ENCODE peak calls at places on chromosomes 6 and 20, in four cellular contexts. Y, N, A and E are unnamed samples.

GRCh38 chr6:124795879-124796838 is 166.1 kb upstream of the RNF217 start:
- DNase-seq in Y (peak), N (no peak), A (no peak), E (peak)

GRCh38 chr6:291697-292505 is at the start of gene DUSP22:
- DNase-seq in Y (peak), N (peak), A (peak), E (peak)

GRCh38 chr6:56475736-56476457 is 166.8 kb downstream of the DST start:
- DNase-seq in Y (peak), N (no peak), A (peak), E (no peak)

GRCh38 chr20:37803476-37804307 is 99.2 kb upstream of the VSTM2L start:
- DNase-seq in Y (no peak), N (no peak), A (no peak), E (no peak)

GRCh38 chr6:36912583-36912982 is 26.8 kb downstream of the C6orf89 start:
- DNase-seq in Y (peak), N (peak), A (no peak), E (peak)

GRCh38 chr6:118680452-118681095 is 29.2 kb upstream of the CEP85L start:
- DNase-seq in Y (no peak), N (no peak), A (no peak), E (no peak)

GRCh38 chr20:54197621-54198604 is 10.0 kb upstream of the PFDN4 start:
- DNase-seq in Y (peak), N (peak), A (no peak), E (peak)

GRCh38 chr6:130675072-130675471 is 152.1 kb upstream of the SMLR1 start:
- DNase-seq in Y (peak), N (peak), A (peak), E (no peak)

GRCh38 chr20:51668515-51668914 is 99.7 kb downstream of the ATP9A start:
- DNase-seq in Y (no peak), N (no peak), A (no peak), E (no peak)

GRCh38 chr20:1894951-1895673 is at the start of gene SIRPA:
- DNase-seq in Y (peak), N (peak), A (peak), E (peak)

GRCh38 chr6:28953039-28953872 is 29.5 kb upstream of the TRIM27 start:
- DNase-seq in Y (peak), N (peak), A (peak), E (peak)

GRCh38 chr6:134345780-134346179 is 27.9 kb upstream of the SGK1 start:
- DNase-seq in Y (no peak), N (no peak), A (no peak), E (no peak)

GRCh38 chr20:64023278-64024140 is 12.5 kb upstream of the C20orf204 start:
- DNase-seq in Y (no peak), N (no peak), A (no peak), E (no peak)

GRCh38 chr6:50847890-50848594 is 29.4 kb downstream of the TFAP2B start:
- DNase-seq in Y (peak), N (no peak), A (no peak), E (no peak)

GRCh38 chr20:62929051-62929538 is 2.8 kb upstream of the DIDO1 start:
- DNase-seq in Y (peak), N (peak), A (peak), E (peak)

GRCh38 chr6:56902551-56903464 is 52.1 kb upstream of the BEND6 start:
- DNase-seq in Y (peak), N (peak), A (peak), E (peak)

GRCh38 chr6:139230421-139230840 is 61.4 kb downstream of the TXLNB start:
- DNase-seq in Y (peak), N (no peak), A (no peak), E (peak)

GRCh38 chr6:37954791-37955190 is 135.3 kb downstream of the ZFAND3 start:
- DNase-seq in Y (no peak), N (no peak), A (no peak), E (no peak)

GRCh38 chr6:26104457-26105108 is 17.4 kb downstream of the HFE start:
- DNase-seq in Y (peak), N (no peak), A (no peak), E (no peak)

GRCh38 chr20:45407067-45407745 is 883 bp upstream of the DBNDD2 start:
- DNase-seq in Y (no peak), N (peak), A (peak), E (peak)

GRCh38 chr20:13510837-13511488 is 127.8 kb downstream of the TASP1 start:
- DNase-seq in Y (no peak), N (no peak), A (no peak), E (no peak)

GRCh38 chr6:135141728-135142127 is 39.4 kb upstream of the MYB start:
- DNase-seq in Y (no peak), N (no peak), A (no peak), E (no peak)

GRCh38 chr20:330233-331149 is 5.1 kb downstream of the SOX12 start:
- DNase-seq in Y (peak), N (peak), A (peak), E (peak)

GRCh38 chr6:14354919-14355572 is 237.5 kb downstream of the CD83 start:
- DNase-seq in Y (peak), N (peak), A (no peak), E (peak)

GRCh38 chr6:105189026-105189680 is 9.3 kb upstream of the POPDC3 start:
- DNase-seq in Y (no peak), N (no peak), A (peak), E (no peak)

GRCh38 chr20:25571240-25571639 is 14.1 kb downstream of the NINL start:
- DNase-seq in Y (no peak), N (no peak), A (peak), E (no peak)

GRCh38 chr6:100459291-100459690 is 5.4 kb downstream of the SIM1 start:
- DNase-seq in Y (no peak), N (no peak), A (no peak), E (no peak)

GRCh38 chr6:14876778-14877613 is 368.9 kb upstream of the JARID2 start:
- DNase-seq in Y (peak), N (peak), A (peak), E (peak)

GRCh38 chr20:31822421-31823330 is 3.5 kb downstream of the MYLK2 start:
- DNase-seq in Y (peak), N (peak), A (peak), E (peak)

GRCh38 chr20:16007164-16007563 is 566.1 kb downstream of the KIF16B start:
- DNase-seq in Y (no peak), N (no peak), A (no peak), E (no peak)

GRCh38 chr6:37242429-37243052 is 15.0 kb upstream of the TBC1D22B start:
- DNase-seq in Y (peak), N (peak), A (peak), E (peak)

GRCh38 chr6:107637914-107638313 is 148.0 kb downstream of the SOBP start:
- DNase-seq in Y (no peak), N (no peak), A (no peak), E (no peak)

GRCh38 chr6:48542191-48542590 is 431.2 kb upstream of the PTCHD4 start:
- DNase-seq in Y (peak), N (no peak), A (no peak), E (peak)

GRCh38 chr6:170067923-170068360 is 222.9 kb downstream of the DLL1 start:
- DNase-seq in Y (no peak), N (no peak), A (no peak), E (no peak)

GRCh38 chr20:32235331-32236047 is 27.8 kb downstream of the POFUT1 start:
- DNase-seq in Y (no peak), N (no peak), A (no peak), E (no peak)

GRCh38 chr20:31869673-31869941 is 720 bp downstream of the DUSP15 start:
- DNase-seq in Y (no peak), N (no peak), A (no peak), E (no peak)

GRCh38 chr6:145882121-145882531 is 67.5 kb upstream of the FBXO30 start:
- DNase-seq in Y (peak), N (no peak), A (no peak), E (peak)

GRCh38 chr6:1578293-1578745 is 31.4 kb upstream of the FOXC1 start:
- DNase-seq in Y (no peak), N (no peak), A (no peak), E (no peak)
- H3K9ac ChIP-seq in Y (no peak), N (no peak), A (no peak), E (no peak)

GRCh38 chr6:112882381-112882780 is 535.3 kb downstream of the RFPL4B start:
- DNase-seq in Y (no peak), N (no peak), A (peak), E (peak)

GRCh38 chr6:112877134-112878100 is 530.3 kb downstream of the RFPL4B start:
- DNase-seq in Y (peak), N (peak), A (peak), E (peak)

GRCh38 chr6:112881027-112881426 is 533.9 kb downstream of the RFPL4B start:
- DNase-seq in Y (no peak), N (no peak), A (no peak), E (peak)

GRCh38 chr6:112881828-112882227 is 534.7 kb downstream of the RFPL4B start:
- DNase-seq in Y (no peak), N (no peak), A (no peak), E (peak)

DNA sequence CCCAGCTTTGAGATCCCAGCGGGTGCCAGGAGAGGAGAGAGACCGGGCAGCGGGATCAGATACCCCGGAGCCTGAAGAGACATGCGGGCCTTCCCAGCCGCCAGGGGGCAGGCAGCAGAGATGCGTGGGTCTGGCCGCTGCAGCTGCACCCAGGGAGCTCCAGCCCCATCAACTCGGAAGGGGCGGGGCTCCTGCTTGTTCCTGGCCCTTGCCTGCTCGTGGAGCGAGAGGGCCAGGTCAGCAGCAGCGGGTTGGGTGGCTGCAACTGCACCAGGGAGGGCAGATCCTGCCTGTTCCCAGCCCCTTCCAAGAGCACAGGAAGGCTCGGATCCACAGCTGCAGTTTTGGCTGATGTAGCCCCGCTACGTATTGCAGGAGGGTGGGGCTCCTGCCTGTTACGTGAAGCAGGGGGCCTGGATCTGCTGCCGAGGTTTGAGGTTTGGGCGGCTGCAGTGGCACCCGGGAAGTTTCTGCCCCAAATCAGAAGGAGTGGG is 532.8 kb downstream of the RFPL4B start:
- DNase-seq in Y (no peak), N (no peak), A (no peak), E (no peak)
- H3K9ac ChIP-seq in Y (no peak), N (no peak), A (no peak), E (no peak)

GRCh38 chr6:35493307-35493983 is 3.4 kb downstream of the TEAD3 start:
- DNase-seq in Y (no peak), N (no peak), A (no peak), E (no peak)
- H3K9ac ChIP-seq in Y (no peak), N (no peak), A (no peak), E (no peak)

GRCh38 chr6:22149501-22150490 is 147.0 kb downstream of the PRL start:
- DNase-seq in Y (no peak), N (no peak), A (no peak), E (peak)
- H3K9ac ChIP-seq in Y (no peak), N (no peak), A (no peak), E (no peak)

GRCh38 chr6:151701820-151702562 is 105.5 kb upstream of the ESR1 start:
- DNase-seq in Y (no peak), N (no peak), A (no peak), E (no peak)
- H3K9ac ChIP-seq in Y (no peak), N (no peak), A (no peak), E (no peak)